ENCODE peak calls at places on chromosomes 3 and 15, in nine cellular contexts. F, N, C, U, T, Y, K, E and J are unnamed samples. For H3K9me3 and H3K4me1, the result is how much of the 10 kb centered on the place peaks cover.

GRCh38 chr3:45055032-45055410 is 28.9 kb downstream of the CLEC3B start:
- DNase-seq in F (no peak), N (peak), C (no peak), U (no peak), T (no peak), Y (no peak), K (peak), E (no peak), J (no peak)

GRCh38 chr15:25830844-25831443 is 32.2 kb downstream of the ATP10A start:
- DNase-seq in F (no peak), N (peak), C (peak), U (peak), T (no peak), Y (no peak), K (peak), E (no peak), J (peak)

GRCh38 chr3:67461667-67462142 is 192.7 kb downstream of the SUCLG2 start:
- DNase-seq in F (no peak), N (peak), C (no peak), U (no peak), T (peak), Y (no peak), K (peak), E (no peak), J (peak)

GRCh38 chr3:174329321-174329720 is 529.8 kb upstream of the NAALADL2 start:
- DNase-seq in F (no peak), N (no peak), C (no peak), U (no peak), T (no peak), Y (no peak), K (peak), E (no peak), J (no peak)

GRCh38 chr15:95394186-95395067 is 936.1 kb upstream of the NR2F2 start:
- DNase-seq in F (no peak), N (peak), C (no peak), U (no peak), T (no peak), Y (no peak), K (peak), E (no peak), J (no peak)

GRCh38 chr3:103170651-103171050 is 735.8 kb downstream of the ZPLD1 start:
- DNase-seq in F (no peak), N (no peak), C (no peak), U (no peak), T (peak), Y (no peak), K (no peak), E (no peak), J (no peak)

GRCh38 chr15:38563723-38564519 is 693 bp downstream of the RASGRP1 start:
- DNase-seq in F (peak), N (peak), C (peak), U (peak), T (peak), Y (peak), K (peak), E (peak), J (peak)

GRCh38 chr3:23650371-23651140 is 155.2 kb upstream of the UBE2E1 start:
- DNase-seq in F (no peak), N (peak), C (no peak), U (no peak), T (no peak), Y (no peak), K (peak), E (no peak), J (no peak)

DNA sequence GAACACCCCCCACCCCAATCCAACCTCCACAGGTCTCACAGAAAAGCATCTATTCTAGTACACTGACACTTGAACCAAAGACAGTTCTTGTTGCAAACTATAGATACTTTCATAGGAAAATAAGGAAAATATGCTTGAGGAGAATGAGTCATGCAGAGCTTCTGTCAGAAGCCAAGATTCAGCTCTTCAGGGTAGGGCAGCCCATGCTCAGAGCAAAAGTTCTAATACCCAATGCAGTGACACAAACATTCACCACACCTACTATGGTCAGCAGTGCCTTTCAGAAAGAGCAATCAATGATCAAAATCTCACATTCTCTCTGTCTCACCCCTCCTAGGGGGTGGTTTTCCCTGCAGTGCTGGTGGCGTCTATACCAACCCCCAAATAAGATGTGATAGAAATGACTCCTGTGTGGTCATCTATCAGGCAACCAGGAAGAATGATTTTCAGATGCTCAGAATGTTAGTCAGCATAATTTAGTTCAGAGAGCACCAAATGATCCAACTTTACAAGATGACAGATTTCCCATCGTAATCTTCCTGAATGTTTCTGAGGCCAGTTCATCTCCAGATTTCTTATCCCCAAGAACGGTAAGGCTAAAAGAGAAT is 385.3 kb downstream of the NTRK3 start:
- DNase-seq in F (no peak), N (no peak), C (no peak), U (no peak), T (no peak), Y (no peak), K (peak), E (no peak), J (no peak)
- H3K9me3 ChIP-seq in F (under half), N (under half), C (under half), U (under half), T (under half), Y (under half), K (under half), E (under half), J (under half)

DNA sequence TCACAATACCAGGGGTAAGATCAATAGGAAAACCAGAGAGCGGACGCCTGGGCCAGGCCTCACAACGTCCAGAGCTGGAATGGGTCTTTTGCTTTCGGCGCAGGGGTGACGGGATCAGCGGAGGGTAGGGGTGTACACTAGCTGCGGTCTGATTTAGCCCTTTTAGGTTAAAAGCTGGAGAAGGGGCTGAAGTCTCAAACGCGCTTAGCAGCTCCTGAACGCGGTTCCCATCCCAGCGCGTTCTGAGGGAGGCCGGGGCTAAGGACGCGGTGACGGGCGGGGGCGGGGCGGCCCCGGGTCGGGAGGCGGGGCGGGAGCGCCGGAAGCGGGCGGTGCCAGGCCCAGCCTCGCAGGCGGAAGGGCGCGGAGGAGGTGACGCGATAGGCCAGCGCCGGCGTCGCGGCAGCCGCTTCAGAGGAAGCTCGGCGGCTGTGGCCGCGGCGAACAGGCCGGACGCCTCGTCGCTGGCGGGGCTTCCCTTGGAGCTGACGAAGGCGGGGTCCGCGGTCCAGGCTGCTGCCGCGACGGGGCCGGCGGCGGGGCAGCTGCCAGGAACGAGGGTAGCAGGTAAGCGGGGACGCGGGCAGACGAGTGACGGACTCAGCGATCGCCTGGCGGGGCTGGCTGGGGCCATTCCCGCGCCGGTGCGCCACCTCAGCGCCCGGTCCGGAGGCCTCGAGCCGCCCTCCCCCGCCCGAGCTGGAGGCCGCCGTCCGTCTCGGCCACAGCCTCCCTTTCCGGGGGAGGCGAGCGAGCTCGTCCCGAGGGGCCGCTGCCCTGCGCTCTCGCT is at the start of gene SENP5:
- DNase-seq in F (peak), N (peak), C (peak), U (peak), T (peak), Y (peak), K (peak), E (peak), J (peak)
- H3K4me1 ChIP-seq in F (under half), N (under half), C (under half), U (under half), T (under half), Y (under half), K (under half), E (under half), J (under half)

GRCh38 chr15:28093761-28094535 is 5.2 kb downstream of the OCA2 start:
- DNase-seq in F (no peak), N (no peak), C (peak), U (peak), T (no peak), Y (no peak), K (no peak), E (no peak), J (peak)

GRCh38 chr15:28096411-28096719 is 2.8 kb downstream of the OCA2 start:
- DNase-seq in F (no peak), N (no peak), C (no peak), U (no peak), T (no peak), Y (no peak), K (no peak), E (no peak), J (no peak)

GRCh38 chr15:28096720-28097431 is 2.2 kb downstream of the OCA2 start:
- DNase-seq in F (no peak), N (no peak), C (peak), U (peak), T (no peak), Y (no peak), K (no peak), E (no peak), J (no peak)

GRCh38 chr15:28097656-28098359 is 1.3 kb downstream of the OCA2 start:
- DNase-seq in F (no peak), N (no peak), C (peak), U (no peak), T (no peak), Y (no peak), K (no peak), E (no peak), J (no peak)

GRCh38 chr15:28094732-28095521 is 4.2 kb downstream of the OCA2 start:
- DNase-seq in F (peak), N (no peak), C (peak), U (peak), T (no peak), Y (no peak), K (no peak), E (no peak), J (peak)
- H3K4me3 ChIP-seq in F (peak), N (no peak), C (peak), U (peak), T (no peak), Y (peak), K (no peak), E (peak), J (peak)

GRCh38 chr15:23504003-23504402 is 57.0 kb upstream of the GOLGA6L2 start:
- DNase-seq in F (no peak), N (no peak), C (no peak), U (no peak), T (no peak), Y (no peak), K (no peak), E (no peak), J (no peak)

GRCh38 chr15:23506762-23507161 is 58.7 kb upstream of the MKRN3 start:
- DNase-seq in F (no peak), N (no peak), C (no peak), U (no peak), T (no peak), Y (no peak), K (no peak), E (no peak), J (no peak)

GRCh38 chr15:23497710-23498111 is 50.7 kb upstream of the GOLGA6L2 start:
- DNase-seq in F (no peak), N (peak), C (no peak), U (no peak), T (peak), Y (no peak), K (no peak), E (no peak), J (no peak)

GRCh38 chr15:23503546-23503945 is 56.5 kb upstream of the GOLGA6L2 start:
- DNase-seq in F (no peak), N (no peak), C (no peak), U (no peak), T (no peak), Y (no peak), K (no peak), E (no peak), J (no peak)
- H3K9me3 ChIP-seq in F (under half), N (under half), C (under half), U (under half), T (under half), Y (under half), K (under half), E (under half), J (under half)

DNA sequence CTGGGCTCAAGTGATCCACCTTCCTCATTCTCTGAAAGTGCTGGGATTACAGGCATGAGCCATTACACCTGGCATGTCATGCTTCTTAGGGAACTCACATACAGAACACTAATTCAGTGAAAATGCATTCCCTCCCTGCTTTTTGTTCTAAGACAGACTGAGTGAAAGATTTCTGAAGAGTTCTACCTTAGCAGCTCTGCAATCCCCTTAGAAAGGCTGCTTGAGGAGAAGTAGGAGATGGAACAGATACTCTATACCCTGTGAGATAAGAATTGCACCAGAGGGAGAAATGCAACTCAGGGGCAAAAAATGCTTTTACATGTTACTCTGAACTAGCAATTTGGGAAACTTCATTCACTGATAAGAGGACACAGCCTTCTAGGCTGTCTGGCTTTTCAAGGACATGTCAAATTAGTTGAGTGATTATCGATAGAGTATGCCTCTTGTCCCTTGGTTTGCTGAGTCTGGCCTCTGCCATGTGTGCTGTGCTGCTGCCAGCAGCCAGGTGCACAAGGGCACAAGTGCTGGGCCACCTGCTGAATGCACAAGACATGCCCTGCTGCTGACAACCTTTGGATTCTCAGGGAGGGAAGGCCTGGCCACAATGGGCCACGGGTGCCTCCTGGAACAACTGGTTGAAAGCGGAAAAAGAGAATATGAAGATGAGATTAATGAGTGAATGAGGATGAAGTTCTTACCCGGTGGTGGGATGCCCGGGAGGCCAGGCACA is 17.8 kb downstream of the UQCC5 start:
- DNase-seq in F (no peak), N (no peak), C (no peak), U (no peak), T (no peak), Y (no peak), K (no peak), E (no peak), J (no peak)
- H3K4me1 ChIP-seq in F (under half), N (under half), C (under half), U (under half), T (under half), Y (under half), K (under half), E (half or more), J (under half)

GRCh38 chr3:48084170-48084569 is 68.0 kb upstream of the MAP4 start:
- DNase-seq in F (no peak), N (no peak), C (no peak), U (no peak), T (no peak), Y (no peak), K (no peak), E (no peak), J (no peak)
- H3K4me3 ChIP-seq in F (no peak), N (no peak), C (no peak), U (no peak), T (no peak), Y (no peak), K (no peak), E (no peak), J (no peak)